ENCODE peak calls at places on chromosomes 6 and 20, in four cellular contexts. E, W, P and F are unnamed samples.

GRCh38 chr6:152110878-152111820 is 303.7 kb downstream of the ESR1 start:
- DNase-seq in E (no peak), W (no peak), P (no peak), F (no peak)

GRCh38 chr20:56798634-56799033 is 169.5 kb downstream of the TFAP2C start:
- DNase-seq in E (no peak), W (no peak), P (no peak), F (no peak)

GRCh38 chr20:51469578-51470520 is 72.7 kb downstream of the NFATC2 start:
- DNase-seq in E (no peak), W (no peak), P (no peak), F (no peak)

GRCh38 chr6:20211941-20212391 is 303 bp downstream of the MBOAT1 start:
- DNase-seq in E (no peak), W (no peak), P (no peak), F (peak)

GRCh38 chr6:165662671-165663282 is at the start of gene PDE10A:
- DNase-seq in E (peak), W (peak), P (no peak), F (peak)

GRCh38 chr6:37514377-37514776 is 14.7 kb upstream of the CCDC167 start:
- DNase-seq in E (no peak), W (peak), P (no peak), F (no peak)

GRCh38 chr6:130575971-130576370 is 210.2 kb downstream of the TMEM200A start:
- DNase-seq in E (no peak), W (no peak), P (no peak), F (no peak)

GRCh38 chr6:89412071-89413005 is at the start of gene RRAGD:
- DNase-seq in E (no peak), W (no peak), P (no peak), F (peak)

GRCh38 chr6:9138856-9139426 is 703.6 kb upstream of the SLC35B3 start:
- DNase-seq in E (no peak), W (peak), P (no peak), F (no peak)

GRCh38 chr20:19696620-19697019 is 61.4 kb upstream of the RIN2 start:
- DNase-seq in E (no peak), W (no peak), P (no peak), F (no peak)

GRCh38 chr6:21886601-21887091 is 293.1 kb downstream of the SOX4 start:
- DNase-seq in E (no peak), W (peak), P (no peak), F (no peak)

GRCh38 chr6:168221000-168221399 is 98.6 kb downstream of the DACT2 start:
- DNase-seq in E (no peak), W (no peak), P (no peak), F (no peak)

GRCh38 chr6:99225172-99225571 is 124.3 kb downstream of the FAXC start:
- DNase-seq in E (no peak), W (no peak), P (no peak), F (no peak)

GRCh38 chr6:35485402-35485877 is 11.4 kb downstream of the TEAD3 start:
- DNase-seq in E (peak), W (no peak), P (no peak), F (peak)

GRCh38 chr6:24664049-24664987 is 2.4 kb downstream of the TDP2 start:
- DNase-seq in E (no peak), W (no peak), P (no peak), F (no peak)

GRCh38 chr20:21433329-21433890 is 36.1 kb upstream of the NKX2-4 start:
- DNase-seq in E (no peak), W (peak), P (no peak), F (no peak)

GRCh38 chr6:48844696-48845095 is 618.4 kb downstream of the MMUT start:
- DNase-seq in E (no peak), W (no peak), P (no peak), F (no peak)

GRCh38 chr6:9766240-9766915 is 648.5 kb downstream of the TFAP2A start:
- DNase-seq in E (no peak), W (peak), P (no peak), F (no peak)

GRCh38 chr20:44750081-44750805 is 4.6 kb downstream of the KCNK15 start:
- DNase-seq in E (no peak), W (no peak), P (no peak), F (peak)

GRCh38 chr6:52647199-52647598 is 23.7 kb upstream of the TMEM14A start:
- DNase-seq in E (no peak), W (peak), P (no peak), F (no peak)

GRCh38 chr6:24903681-24904080 is 32.1 kb downstream of the RIPOR2 start:
- DNase-seq in E (no peak), W (no peak), P (no peak), F (no peak)

GRCh38 chr20:62571667-62572344 is 70.5 kb upstream of the SLCO4A1 start:
- DNase-seq in E (no peak), W (no peak), P (no peak), F (peak)

GRCh38 chr6:170438402-170438753 is 114.7 kb downstream of the PSMB1 start:
- DNase-seq in E (peak), W (peak), P (peak), F (peak)

GRCh38 chr6:147479857-147480256 is 28.6 kb upstream of the SAMD5 start:
- DNase-seq in E (no peak), W (no peak), P (no peak), F (no peak)

GRCh38 chr6:167398214-167399050 is 73.5 kb downstream of the TTLL2 start:
- DNase-seq in E (no peak), W (no peak), P (no peak), F (no peak)

GRCh38 chr20:29443819-29444218 is 1813.6 kb upstream of the DEFB115 start:
- DNase-seq in E (no peak), W (no peak), P (no peak), F (no peak)

GRCh38 chr20:36644713-36645109 is 1.3 kb downstream of the SLA2 start:
- DNase-seq in E (no peak), W (no peak), P (no peak), F (no peak)

GRCh38 chr20:53157443-53158408 is 185.6 kb downstream of the TSHZ2 start:
- DNase-seq in E (peak), W (peak), P (peak), F (peak)

GRCh38 chr6:74420221-74420620 is 724.2 kb downstream of the CD109 start:
- DNase-seq in E (no peak), W (no peak), P (no peak), F (no peak)

GRCh38 chr6:4369616-4370015 is 234.2 kb upstream of the ECI2 start:
- DNase-seq in E (no peak), W (peak), P (no peak), F (no peak)

GRCh38 chr6:18280084-18280483 is 15.8 kb upstream of the DEK start:
- DNase-seq in E (no peak), W (no peak), P (no peak), F (no peak)

GRCh38 chr20:11847827-11848226 is 69.9 kb upstream of the BTBD3 start:
- DNase-seq in E (no peak), W (no peak), P (no peak), F (no peak)

GRCh38 chr6:117515326-117515725 is 32.9 kb downstream of the DCBLD1 start:
- DNase-seq in E (no peak), W (peak), P (no peak), F (no peak)

GRCh38 chr6:122692175-122692598 is 82.0 kb downstream of the PKIB start:
- DNase-seq in E (no peak), W (peak), P (no peak), F (no peak)

GRCh38 chr6:136294621-136295020 is 5.0 kb upstream of the BCLAF1 start:
- DNase-seq in E (no peak), W (no peak), P (no peak), F (no peak)

GRCh38 chr6:43203029-43203717 is 21.2 kb downstream of the CUL9 start:
- DNase-seq in E (no peak), W (no peak), P (no peak), F (no peak)

GRCh38 chr6:33317418-33317667 is 201 bp downstream of the ZBTB22 start:
- DNase-seq in E (no peak), W (no peak), P (no peak), F (no peak)

DNA sequence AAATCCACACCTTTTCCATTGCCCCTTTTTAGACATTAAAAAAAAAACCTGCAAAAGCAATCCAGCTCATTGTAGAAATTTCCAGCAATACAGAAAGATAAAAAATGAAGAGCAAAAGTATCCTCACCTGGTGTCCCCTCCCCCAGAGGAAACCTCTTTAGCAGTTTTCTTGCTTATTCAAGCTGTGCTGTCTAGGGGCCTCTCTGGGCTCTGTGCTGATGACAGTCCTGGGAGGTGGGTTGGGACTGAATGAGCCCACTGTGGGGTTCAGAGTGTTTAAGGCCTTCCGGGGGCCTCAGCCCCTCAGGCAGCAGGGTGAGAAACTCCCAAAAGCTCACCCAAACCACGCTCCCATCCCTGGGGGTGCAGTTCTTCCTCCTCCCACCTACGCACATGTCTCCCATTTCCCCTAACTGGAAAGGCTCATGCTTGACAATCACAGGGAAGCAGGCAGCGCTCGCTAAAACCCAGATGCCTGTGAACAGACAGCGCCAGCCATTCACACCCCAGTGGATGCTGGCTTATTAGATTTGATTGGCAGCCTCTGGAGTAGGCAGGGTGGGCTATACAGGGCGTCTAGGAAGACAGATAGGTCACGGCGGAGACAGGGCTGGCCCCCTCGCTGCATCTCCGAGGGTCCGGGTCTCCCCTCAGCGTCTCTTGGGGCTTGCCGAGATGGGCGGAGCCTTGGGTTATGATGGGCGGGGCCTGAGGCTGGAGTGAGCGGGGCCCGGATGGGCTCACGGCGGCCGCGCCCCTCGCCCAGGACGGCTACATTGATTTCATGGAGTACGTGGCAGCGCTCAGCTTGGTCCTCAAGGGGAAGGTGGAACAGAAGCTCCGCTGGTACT is 4.6 kb downstream of the GUCA1A start:
- DNase-seq in E (peak), W (no peak), P (peak), F (peak)
- H3K14ac ChIP-seq in E (no peak), W (no peak), P (no peak), F (no peak)

GRCh38 chr6:78867370-78868040 is at the start of gene IRAK1BP1:
- DNase-seq in E (peak), W (peak), P (peak), F (peak)
- H3K14ac ChIP-seq in E (no peak), W (peak), P (no peak), F (peak)

GRCh38 chr6:144095134-144096002 is at the start of gene SF3B5:
- DNase-seq in E (peak), W (peak), P (peak), F (peak)
- H3K14ac ChIP-seq in E (peak), W (peak), P (no peak), F (peak)

DNA sequence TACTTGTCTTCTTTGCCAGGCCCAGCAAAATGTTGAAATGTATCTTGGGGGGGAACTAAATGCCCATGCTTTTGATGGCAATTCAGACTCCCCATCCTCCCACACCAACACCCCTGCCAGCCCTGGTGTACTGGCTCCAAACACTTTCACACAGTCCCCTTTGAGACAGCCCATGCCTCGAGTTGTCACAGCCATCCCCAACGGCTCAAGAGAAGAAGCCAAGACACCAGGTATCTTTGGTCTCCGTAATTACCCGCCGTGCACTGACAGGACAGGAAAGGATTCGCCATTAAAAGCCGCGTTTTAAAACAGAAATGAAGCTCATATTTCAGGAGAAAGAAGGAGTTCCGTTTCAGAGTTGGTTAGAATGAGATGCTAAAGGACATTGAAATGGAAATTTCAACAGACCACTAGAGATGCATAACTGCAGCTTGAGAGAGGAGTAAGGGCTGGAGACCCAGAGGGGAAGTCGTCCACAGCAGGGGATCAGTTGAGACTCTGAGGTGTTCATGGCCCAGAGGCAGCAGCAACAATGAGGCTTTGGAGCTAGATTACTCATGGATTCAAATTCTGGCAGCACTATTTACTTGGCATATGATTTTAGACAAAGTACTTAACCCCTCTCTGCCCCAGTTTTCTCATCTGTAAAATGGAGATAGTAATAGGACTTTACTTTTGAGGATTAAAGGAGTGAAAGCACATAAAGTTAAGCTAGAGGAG is 63.5 kb upstream of the ADGRF1 start:
- DNase-seq in E (no peak), W (no peak), P (peak), F (peak)
- H3K14ac ChIP-seq in E (no peak), W (no peak), P (no peak), F (no peak)

DNA sequence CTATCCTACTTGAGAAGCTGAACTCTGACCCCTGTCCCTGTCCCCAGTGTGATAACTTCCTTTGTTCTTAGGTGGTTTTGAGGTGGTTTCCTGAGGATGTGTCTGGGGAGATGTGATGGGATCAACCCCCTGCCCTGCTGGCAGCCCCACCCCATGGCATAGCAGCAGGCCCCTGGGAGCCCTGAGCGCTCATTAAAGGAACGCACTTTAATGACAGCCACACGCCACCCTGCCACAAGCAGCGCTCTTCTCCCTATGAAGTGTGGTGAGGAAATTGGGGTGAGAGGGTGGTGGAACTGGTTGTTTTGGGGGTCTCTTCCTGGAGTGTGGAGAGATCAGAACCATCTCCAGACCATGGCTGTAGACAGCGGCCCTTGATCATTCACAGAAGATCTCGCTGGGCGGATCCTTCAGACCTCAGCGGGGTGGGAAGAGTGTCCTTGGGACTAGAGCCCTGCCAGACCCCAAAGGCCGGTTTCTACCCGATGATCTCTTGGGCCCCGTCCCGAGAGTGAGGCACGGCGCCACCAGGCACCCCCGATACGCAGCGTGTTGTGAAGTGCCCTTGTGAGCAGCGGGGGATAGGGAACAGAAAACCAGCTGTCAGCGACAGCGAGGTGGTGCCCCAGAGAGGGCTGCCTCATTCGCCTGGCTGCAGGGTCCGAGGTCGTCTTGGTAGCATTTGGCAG is 45.4 kb downstream of the SYNJ2 start:
- DNase-seq in E (no peak), W (no peak), P (no peak), F (no peak)
- H3K14ac ChIP-seq in E (no peak), W (peak), P (no peak), F (no peak)

DNA sequence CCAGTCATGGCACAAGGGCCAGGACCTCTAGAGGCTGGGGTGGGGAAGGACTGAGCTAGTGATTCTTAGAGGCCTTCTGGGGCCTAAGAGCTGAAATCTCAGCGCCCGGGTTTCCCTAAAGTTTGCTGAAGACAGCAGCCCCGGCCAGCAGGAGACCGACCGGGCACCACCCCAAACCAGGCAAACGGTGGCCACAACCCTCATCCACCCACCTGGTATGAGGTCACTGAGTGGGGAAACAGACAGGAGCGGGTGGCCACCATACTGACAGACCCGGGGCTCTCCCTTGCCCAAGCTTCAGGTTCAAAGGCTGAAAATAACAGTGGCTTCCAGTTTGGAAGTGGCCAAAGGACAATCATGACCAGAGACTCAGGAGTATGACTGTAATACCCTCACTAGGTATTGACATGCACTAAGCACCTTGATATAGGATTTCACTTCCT is 35.0 kb upstream of the ID1 start:
- DNase-seq in E (no peak), W (no peak), P (no peak), F (no peak)
- H3K14ac ChIP-seq in E (no peak), W (no peak), P (no peak), F (no peak)

GRCh38 chr6:156778615-156779205 is 1.5 kb downstream of the ARID1B start:
- DNase-seq in E (peak), W (no peak), P (no peak), F (peak)

GRCh38 chr6:156776841-156777576 is at the start of gene ARID1B:
- DNase-seq in E (peak), W (peak), P (no peak), F (peak)

GRCh38 chr6:156777577-156777865 is 343 bp downstream of the ARID1B start:
- DNase-seq in E (no peak), W (no peak), P (no peak), F (no peak)

GRCh38 chr6:156779206-156780116 is 2.3 kb downstream of the ARID1B start:
- DNase-seq in E (peak), W (no peak), P (no peak), F (no peak)

DNA sequence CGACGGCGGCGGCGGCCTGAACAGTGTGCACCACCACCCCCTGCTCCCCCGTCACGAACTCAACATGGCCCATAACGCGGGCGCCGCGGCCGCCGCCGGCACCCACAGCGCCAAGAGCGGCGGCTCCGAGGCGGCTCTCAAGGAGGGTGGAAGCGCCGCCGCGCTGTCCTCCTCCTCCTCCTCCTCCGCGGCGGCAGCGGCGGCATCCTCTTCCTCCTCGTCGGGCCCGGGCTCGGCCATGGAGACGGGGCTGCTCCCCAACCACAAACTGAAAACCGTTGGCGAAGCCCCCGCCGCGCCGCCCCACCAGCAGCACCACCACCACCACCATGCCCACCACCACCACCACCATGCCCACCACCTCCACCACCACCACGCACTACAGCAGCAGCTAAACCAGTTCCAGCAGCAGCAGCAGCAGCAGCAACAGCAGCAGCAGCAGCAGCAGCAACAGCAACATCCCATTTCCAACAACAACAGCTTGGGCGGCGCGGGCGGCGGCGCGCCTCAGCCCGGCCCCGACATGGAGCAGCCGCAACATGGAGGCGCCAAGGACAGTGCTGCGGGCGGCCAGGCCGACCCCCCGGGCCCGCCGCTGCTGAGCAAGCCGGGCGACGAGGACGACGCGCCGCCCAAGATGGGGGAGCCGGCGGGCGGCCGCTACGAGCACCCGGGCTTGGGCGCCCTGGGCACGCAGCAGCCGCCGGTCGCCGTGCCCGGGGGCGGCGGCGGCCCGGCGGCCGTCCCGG is 862 bp downstream of the ARID1B start:
- DNase-seq in E (peak), W (peak), P (no peak), F (peak)
- H3K14ac ChIP-seq in E (peak), W (peak), P (no peak), F (peak)